ENCODE peak calls at places on chromosomes 12 and 14, in six cellular contexts. H is HepG2, J is K562, T is GM12892, Q is GM12878, N is H1. M is an unnamed sample.

GRCh38 chr14:43687866-43688265 is 819.2 kb downstream of the FSCB start:
- DNase-seq in H (no peak), J (no peak), T (no peak), Q (no peak), N (no peak), M (no peak)

GRCh38 chr14:104970231-104971068 is 7.7 kb downstream of the AHNAK2 start:
- DNase-seq in H (no peak), J (peak), T (no peak), Q (no peak), N (no peak), M (no peak)

GRCh38 chr12:958449-959123 is 9.1 kb upstream of the RAD52 start:
- DNase-seq in H (no peak), J (no peak), T (no peak), Q (peak), N (no peak), M (no peak)

GRCh38 chr12:76927170-76927784 is 48.5 kb upstream of the CSRP2 start:
- DNase-seq in H (peak), J (peak), T (peak), Q (no peak), N (no peak), M (peak)

GRCh38 chr12:52235822-52236291 is 2.8 kb downstream of the KRT7 start:
- DNase-seq in H (no peak), J (no peak), T (no peak), Q (no peak), N (no peak), M (peak)

GRCh38 chr12:132774159-132774558 is 12.5 kb upstream of the ANKLE2 start:
- DNase-seq in H (no peak), J (no peak), T (no peak), Q (no peak), N (no peak), M (no peak)

GRCh38 chr14:54147285-54147684 is 190.7 kb upstream of the BMP4 start:
- DNase-seq in H (no peak), J (no peak), T (no peak), Q (no peak), N (no peak), M (no peak)

GRCh38 chr12:88057994-88058718 is 29.0 kb upstream of the C12orf50 start:
- DNase-seq in H (no peak), J (no peak), T (no peak), Q (no peak), N (no peak), M (no peak)

GRCh38 chr12:13100882-13101769 is 2.3 kb downstream of the GSG1 start:
- DNase-seq in H (peak), J (peak), T (peak), Q (no peak), N (peak), M (peak)

GRCh38 chr14:78135450-78135891 is 34.7 kb upstream of the NRXN3 start:
- DNase-seq in H (no peak), J (no peak), T (no peak), Q (no peak), N (no peak), M (no peak)

GRCh38 chr12:58301337-58302122 is 360.2 kb downstream of the ATP23 start:
- DNase-seq in H (no peak), J (no peak), T (no peak), Q (no peak), N (no peak), M (no peak)

GRCh38 chr14:32129124-32129523 is 52.0 kb downstream of the ARHGAP5 start:
- DNase-seq in H (no peak), J (no peak), T (no peak), Q (no peak), N (no peak), M (no peak)

GRCh38 chr14:54490448-54490805 is 1.6 kb upstream of the GMFB start:
- DNase-seq in H (no peak), J (no peak), T (no peak), Q (no peak), N (no peak), M (no peak)

GRCh38 chr14:58167057-58167456 is 15.0 kb upstream of the ARMH4 start:
- DNase-seq in H (no peak), J (no peak), T (no peak), Q (no peak), N (no peak), M (no peak)

GRCh38 chr14:72123755-72124154 is 191.5 kb downstream of the RGS6 start:
- DNase-seq in H (no peak), J (no peak), T (no peak), Q (no peak), N (no peak), M (no peak)

GRCh38 chr14:61581340-61581739 is 114.0 kb upstream of the HIF1A start:
- DNase-seq in H (peak), J (no peak), T (no peak), Q (no peak), N (no peak), M (no peak)

GRCh38 chr14:51597511-51597920 is 54.2 kb upstream of the FRMD6 start:
- DNase-seq in H (no peak), J (no peak), T (no peak), Q (no peak), N (no peak), M (no peak)

GRCh38 chr12:65827827-65828231 is 3.5 kb downstream of the HMGA2 start:
- DNase-seq in H (peak), J (no peak), T (no peak), Q (no peak), N (no peak), M (no peak)

GRCh38 chr12:66683822-66684221 is 4.9 kb upstream of the GRIP1 start:
- DNase-seq in H (no peak), J (no peak), T (no peak), Q (no peak), N (no peak), M (no peak)

GRCh38 chr12:49133014-49133413 is 1.8 kb upstream of the TUBA1B start:
- DNase-seq in H (no peak), J (no peak), T (no peak), Q (no peak), N (no peak), M (no peak)
- TF ChIP-seq POLR2AphosphoS5 in H (no peak), J (no peak), T (no peak), Q (no peak), N (no peak), M (no peak)

DNA sequence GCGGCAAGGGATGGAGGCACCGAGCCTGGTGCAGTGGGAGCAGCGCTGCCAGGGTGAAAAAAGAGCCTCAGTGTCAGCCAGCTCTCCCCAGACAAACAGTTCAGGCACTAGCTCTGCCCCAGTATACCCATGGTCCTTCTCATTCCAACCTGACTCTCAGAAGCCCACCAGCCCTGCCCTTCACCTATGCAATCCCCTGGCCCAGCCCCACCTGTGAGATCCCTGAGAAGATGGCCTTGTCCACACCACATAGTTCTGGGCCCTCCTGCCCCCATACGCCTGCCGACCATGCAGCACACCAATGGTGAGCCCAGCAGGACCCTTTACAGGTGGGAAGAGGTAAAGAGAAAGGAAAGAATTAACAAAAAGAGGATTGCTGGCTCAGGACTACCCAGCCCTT is 6.5 kb downstream of the KMT2D start:
- DNase-seq in H (no peak), J (no peak), T (no peak), Q (no peak), N (no peak), M (no peak)
- TF ChIP-seq TAF1 in H (no peak), J (no peak), T (no peak), Q (no peak), N (no peak), M (no peak)

DNA sequence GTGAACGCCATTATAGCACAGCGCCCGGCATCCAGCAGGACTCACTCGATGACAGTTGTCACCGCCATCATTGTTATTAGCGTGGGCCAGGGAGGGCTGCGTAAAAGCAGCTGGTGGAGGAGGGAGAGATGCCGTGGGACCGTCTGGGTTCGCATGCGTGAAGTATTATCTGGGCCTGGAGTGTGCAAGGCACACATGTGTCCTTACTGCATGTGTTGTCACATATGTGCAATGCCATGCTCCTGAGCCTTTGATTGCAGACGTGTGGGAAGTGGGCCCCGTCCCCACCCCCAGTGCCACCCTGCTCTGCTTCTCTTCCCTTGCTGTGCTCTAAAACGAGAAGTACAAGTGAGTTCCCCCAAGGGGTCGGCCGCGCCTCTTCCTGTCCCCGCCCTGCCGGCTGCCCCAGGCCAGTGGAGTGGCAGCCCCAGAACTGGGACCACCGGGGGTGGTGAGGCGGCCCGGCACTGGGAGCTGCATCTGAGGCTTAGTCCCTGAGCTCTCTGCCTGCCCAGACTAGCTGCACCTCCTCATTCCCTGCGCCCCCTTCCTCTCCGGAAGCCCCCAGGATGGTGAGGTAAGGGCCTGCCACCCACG is at the start of gene PTPN6:
- DNase-seq in H (no peak), J (no peak), T (no peak), Q (no peak), N (no peak), M (no peak)
- TF ChIP-seq POLR2A in H (no peak), J (no peak), T (peak), Q (no peak), N (no peak), M (peak)

GRCh38 chr12:131233737-131234474 is 280.2 kb downstream of the ADGRD1 start:
- DNase-seq in H (no peak), J (no peak), T (no peak), Q (no peak), N (no peak), M (no peak)

GRCh38 chr12:131226345-131227265 is 272.9 kb downstream of the ADGRD1 start:
- DNase-seq in H (no peak), J (no peak), T (no peak), Q (no peak), N (no peak), M (no peak)

GRCh38 chr12:131230340-131231099 is 276.8 kb downstream of the ADGRD1 start:
- DNase-seq in H (no peak), J (no peak), T (no peak), Q (no peak), N (no peak), M (no peak)

GRCh38 chr12:131231194-131231980 is 277.7 kb downstream of the ADGRD1 start:
- DNase-seq in H (no peak), J (peak), T (no peak), Q (no peak), N (no peak), M (no peak)

DNA sequence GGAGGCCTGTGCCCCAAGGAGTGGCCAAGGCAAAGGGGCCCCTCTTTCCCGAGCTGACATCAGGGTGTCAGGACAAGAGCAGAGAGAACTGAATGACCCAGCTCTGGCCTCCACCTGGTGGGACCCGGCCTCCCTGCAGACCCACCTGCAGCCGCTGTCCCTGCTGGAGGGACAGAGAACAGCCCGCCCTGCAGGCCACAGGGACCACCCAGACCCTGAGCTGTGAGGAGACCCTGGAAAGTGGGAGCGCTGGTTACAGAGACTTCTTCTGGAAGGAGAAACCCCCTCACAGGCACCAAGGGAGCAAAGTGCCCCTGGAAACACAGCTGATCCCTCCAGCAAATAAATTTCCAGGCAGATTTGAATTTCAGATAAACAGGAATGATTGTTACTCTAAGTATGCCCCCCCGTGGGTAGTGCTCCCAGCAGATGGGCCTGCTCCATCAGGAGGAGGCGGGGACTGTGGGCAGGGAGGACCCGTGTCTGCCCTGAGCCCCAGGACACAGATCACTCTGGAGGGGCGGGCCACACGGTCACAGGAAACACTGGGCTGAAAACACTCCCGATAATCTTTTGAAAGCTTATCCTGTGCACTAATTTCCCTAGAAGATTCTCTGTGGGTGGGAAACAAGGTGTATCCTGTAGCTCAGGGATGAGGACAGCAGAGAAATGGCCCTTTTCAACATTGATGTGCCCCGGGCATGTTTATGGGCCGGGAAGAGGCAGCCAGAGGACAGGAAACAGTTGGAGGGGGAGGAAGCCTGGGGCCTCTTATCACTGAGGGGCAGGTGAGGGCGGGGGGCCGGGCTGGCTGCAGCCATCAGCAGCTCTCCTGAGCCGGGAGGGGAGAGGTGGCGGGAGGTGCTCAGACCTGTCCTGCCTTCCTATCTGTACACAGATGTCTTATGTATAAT is 276.0 kb downstream of the ADGRD1 start:
- DNase-seq in H (no peak), J (peak), T (no peak), Q (no peak), N (no peak), M (no peak)
- TF ChIP-seq POLR2AphosphoS5 in H (no peak), J (peak), T (no peak), Q (no peak), N (peak), M (no peak)

GRCh38 chr12:10624631-10625030 is 11.2 kb upstream of the MAGOHB start:
- DNase-seq in H (no peak), J (no peak), T (no peak), Q (no peak), N (no peak), M (no peak)
- TF ChIP-seq TAF1 in H (no peak), J (no peak), T (no peak), Q (no peak), N (no peak), M (no peak)

GRCh38 chr12:47820631-47821345 is 1.1 kb upstream of the HDAC7 start:
- DNase-seq in H (peak), J (no peak), T (no peak), Q (no peak), N (no peak), M (no peak)
- TF ChIP-seq POLR2A in H (no peak), J (no peak), T (no peak), Q (no peak), N (no peak), M (no peak)

GRCh38 chr14:80982711-80983110 is 27.3 kb downstream of the TSHR start:
- DNase-seq in H (no peak), J (no peak), T (no peak), Q (no peak), N (no peak), M (no peak)

GRCh38 chr14:80992580-80992979 is 37.2 kb downstream of the TSHR start:
- DNase-seq in H (no peak), J (no peak), T (no peak), Q (no peak), N (no peak), M (no peak)

GRCh38 chr14:80988742-80989429 is 33.5 kb downstream of the TSHR start:
- DNase-seq in H (no peak), J (no peak), T (no peak), Q (no peak), N (no peak), M (no peak)

GRCh38 chr14:80988192-80988591 is 32.8 kb downstream of the TSHR start:
- DNase-seq in H (no peak), J (no peak), T (no peak), Q (no peak), N (no peak), M (no peak)

GRCh38 chr14:80987235-80988032 is 32.0 kb downstream of the TSHR start:
- DNase-seq in H (peak), J (peak), T (peak), Q (no peak), N (peak), M (peak)
- TF ChIP-seq POLR2AphosphoS5 in H (no peak), J (no peak), T (no peak), Q (no peak), N (no peak), M (no peak)

M was measured in GM12891.